ENCODE peak calls at places on chromosomes 16 and 17, in seven cellular contexts. B, Q, I, W, U, G and D are unnamed samples.

GRCh38 chr16:84986102-84986501 is 25.2 kb downstream of the ZDHHC7 start:
- DNase-seq in B (no peak), Q (no peak), I (no peak), W (no peak), U (no peak), G (no peak), D (no peak)

GRCh38 chr16:66551362-66551761 is 1.0 kb upstream of the CKLF start:
- DNase-seq in B (peak; percentile 30), Q (peak; percentile 54), I (peak; percentile 36), W (peak; percentile 9), U (peak; percentile 37), G (peak; percentile 23), D (peak; percentile 40)

GRCh38 chr17:69500911-69501429 is 86.5 kb downstream of the MAP2K6 start:
- DNase-seq in B (no peak), Q (no peak), I (no peak), W (peak; percentile 69), U (no peak), G (no peak), D (no peak)

GRCh38 chr17:75876190-75876937 is 2.0 kb downstream of the TRIM47 start:
- DNase-seq in B (no peak), Q (peak; percentile 81), I (no peak), W (no peak), U (peak; percentile 71), G (no peak), D (peak; percentile 59)

GRCh38 chr16:57039148-57039812 is 49.9 kb downstream of the NLRC5 start:
- DNase-seq in B (no peak), Q (no peak), I (no peak), W (no peak), U (no peak), G (peak; percentile 94), D (peak; percentile 37)

GRCh38 chr16:50696126-50696525 is 2.7 kb downstream of the NOD2 start:
- DNase-seq in B (no peak), Q (no peak), I (no peak), W (no peak), U (peak; percentile 27), G (no peak), D (no peak)

GRCh38 chr16:87671221-87671620 is 68.9 kb downstream of the JPH3 start:
- DNase-seq in B (no peak), Q (no peak), I (no peak), W (no peak), U (no peak), G (no peak), D (no peak)

GRCh38 chr16:13453325-13453724 is 466.6 kb upstream of the ERCC4 start:
- DNase-seq in B (no peak), Q (no peak), I (no peak), W (peak; percentile 19), U (no peak), G (peak; percentile 17), D (peak; percentile 8)

GRCh38 chr17:64216385-64217248 is 46.4 kb downstream of the TEX2 start:
- DNase-seq in B (no peak), Q (no peak), I (no peak), W (no peak), U (peak; percentile 36), G (peak; percentile 68), D (peak; percentile 60)

GRCh38 chr16:76511203-76511602 is 234.0 kb downstream of the CNTNAP4 start:
- DNase-seq in B (no peak), Q (no peak), I (no peak), W (no peak), U (no peak), G (no peak), D (no peak)

GRCh38 chr17:73801455-73802100 is 157.3 kb upstream of the SDK2 start:
- DNase-seq in B (no peak), Q (no peak), I (peak; percentile 66), W (peak; percentile 71), U (no peak), G (no peak), D (no peak)

GRCh38 chr17:49748791-49749190 is 15.1 kb downstream of the FAM117A start:
- DNase-seq in B (no peak), Q (peak; percentile 64), I (no peak), W (no peak), U (no peak), G (no peak), D (no peak)

GRCh38 chr16:82345318-82345717 is 175.3 kb upstream of the MPHOSPH6 start:
- DNase-seq in B (no peak), Q (no peak), I (no peak), W (no peak), U (peak; percentile 1), G (no peak), D (no peak)

GRCh38 chr16:46908540-46909372 is 24.6 kb downstream of the GPT2 start:
- DNase-seq in B (peak; percentile 63), Q (peak; percentile 56), I (peak; percentile 32), W (no peak), U (peak; percentile 90), G (peak; percentile 48), D (peak; percentile 82)